ENCODE peak calls at places on chromosomes 3 and 15, in five cellular contexts. S, R, H, U and M are unnamed samples.

GRCh38 chr15:93399121-93399520 is 310.1 kb upstream of the RGMA start:
- DNase-seq in S (no peak), R (no peak), H (no peak), U (no peak), M (no peak)

GRCh38 chr3:8888296-8888915 is 74.9 kb downstream of the RAD18 start:
- DNase-seq in S (no peak), R (no peak), H (no peak), U (no peak), M (no peak)

GRCh38 chr15:66855039-66855438 is 153.0 kb downstream of the SMAD6 start:
- DNase-seq in S (no peak), R (no peak), H (no peak), U (no peak), M (no peak)

GRCh38 chr3:64238971-64239667 is 13.9 kb upstream of the PRICKLE2 start:
- DNase-seq in S (peak), R (peak), H (peak), U (no peak), M (no peak)

GRCh38 chr15:79060175-79060574 is 30.4 kb downstream of the RASGRF1 start:
- DNase-seq in S (no peak), R (no peak), H (no peak), U (no peak), M (no peak)

GRCh38 chr3:112735927-112736326 is 95.0 kb upstream of the CCDC80 start:
- DNase-seq in S (no peak), R (no peak), H (no peak), U (no peak), M (no peak)

GRCh38 chr15:50380089-50380488 is 25.1 kb upstream of the GABPB1 start:
- DNase-seq in S (no peak), R (no peak), H (no peak), U (no peak), M (no peak)

GRCh38 chr15:30882861-30883433 is 20.8 kb upstream of the FAN1 start:
- DNase-seq in S (no peak), R (no peak), H (no peak), U (no peak), M (no peak)

GRCh38 chr3:121482651-121483050 is 63.1 kb downstream of the POLQ start:
- DNase-seq in S (no peak), R (no peak), H (no peak), U (no peak), M (no peak)

GRCh38 chr3:72820405-72820804 is 27.8 kb downstream of the SHQ1 start:
- DNase-seq in S (no peak), R (no peak), H (no peak), U (no peak), M (no peak)

GRCh38 chr3:108450444-108450843 is 60.0 kb downstream of the MYH15 start:
- DNase-seq in S (no peak), R (no peak), H (no peak), U (no peak), M (no peak)

GRCh38 chr3:38369186-38369585 is 22.6 kb downstream of the XYLB start:
- DNase-seq in S (no peak), R (no peak), H (no peak), U (no peak), M (no peak)

GRCh38 chr15:39786444-39787056 is 3.9 kb upstream of the FSIP1 start:
- DNase-seq in S (peak), R (peak), H (no peak), U (no peak), M (no peak)

GRCh38 chr3:63763156-63763555 is 55.9 kb upstream of the C3orf49 start:
- DNase-seq in S (no peak), R (no peak), H (no peak), U (no peak), M (no peak)

GRCh38 chr3:37995652-37996641 is 5.4 kb downstream of the VILL start:
- DNase-seq in S (no peak), R (peak), H (no peak), U (no peak), M (no peak)

GRCh38 chr15:74780983-74781672 is 752 bp upstream of the CSK start:
- DNase-seq in S (no peak), R (no peak), H (no peak), U (no peak), M (no peak)

GRCh38 chr3:65576942-65577341 is 461.8 kb downstream of the MAGI1 start:
- DNase-seq in S (no peak), R (no peak), H (no peak), U (no peak), M (no peak)

GRCh38 chr3:178152010-178152409 is 384.2 kb upstream of the KCNMB2 start:
- DNase-seq in S (no peak), R (no peak), H (no peak), U (no peak), M (no peak)

GRCh38 chr3:178140491-178140890 is 395.7 kb upstream of the KCNMB2 start:
- DNase-seq in S (no peak), R (no peak), H (no peak), U (no peak), M (no peak)

DNA sequence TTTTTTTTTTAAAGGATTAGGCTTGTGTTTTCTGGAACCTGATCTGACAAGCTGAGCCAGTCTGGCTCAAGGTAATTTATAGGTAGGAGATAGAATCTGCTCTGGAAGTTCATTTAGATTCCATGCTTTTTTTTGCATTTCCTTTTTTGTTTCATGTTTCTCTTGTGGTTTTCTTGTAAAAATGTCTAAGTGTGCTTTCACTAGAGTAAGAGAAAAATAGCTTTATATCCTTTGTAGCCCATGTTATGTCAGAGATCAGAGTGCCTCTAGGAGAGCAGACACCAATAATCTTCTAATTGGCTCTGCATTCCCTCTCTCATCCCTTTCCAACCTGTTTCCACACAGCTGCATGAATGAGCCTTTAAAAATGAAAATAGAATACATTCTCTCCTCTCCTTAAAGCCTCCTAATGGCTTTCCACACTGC is 389.8 kb upstream of the KCNMB2 start:
- DNase-seq in S (no peak), R (no peak), H (no peak), U (no peak), M (peak)
- TF ChIP-seq JUND in S (no peak), R (no peak), H (no peak), U (no peak), M (peak)

DNA sequence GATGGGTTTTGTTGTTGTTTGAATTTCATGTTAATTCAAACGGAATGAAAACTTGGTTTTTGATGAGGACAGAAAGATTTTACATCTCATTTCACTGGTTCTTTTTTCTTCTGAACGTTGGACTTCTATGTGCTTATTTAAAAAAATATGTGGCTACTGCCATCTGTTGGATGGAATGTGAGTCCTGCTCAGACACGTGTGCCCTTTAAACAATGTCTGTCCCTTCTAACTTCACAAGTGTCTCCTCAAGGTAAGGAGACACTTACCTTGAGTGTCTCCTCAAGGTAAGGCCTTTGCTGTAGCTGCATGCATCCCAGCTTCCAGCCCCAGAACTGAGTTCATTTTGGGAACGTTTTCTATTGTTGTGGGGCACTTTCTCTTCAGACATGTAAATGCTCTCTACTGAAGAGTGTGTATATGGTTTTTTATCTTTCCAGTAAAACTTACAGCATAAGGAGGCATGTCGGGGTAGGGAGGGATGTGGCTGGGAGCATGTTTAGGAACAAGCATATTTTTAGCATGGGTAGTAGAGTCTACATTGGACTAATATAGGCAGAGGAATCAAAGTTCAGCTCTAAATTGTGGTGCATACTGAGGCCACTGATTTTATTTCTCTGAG is 63.1 kb upstream of the UBE3A start:
- DNase-seq in S (peak), R (peak), H (no peak), U (no peak), M (no peak)
- TF ChIP-seq JUND in S (no peak), R (no peak), H (no peak), U (no peak), M (no peak)

GRCh38 chr15:92226020-92226612 is 167.6 kb upstream of the ST8SIA2 start:
- DNase-seq in S (peak), R (peak), H (no peak), U (peak), M (peak)
- TF ChIP-seq JUND in S (no peak), R (no peak), H (no peak), U (no peak), M (no peak)

DNA sequence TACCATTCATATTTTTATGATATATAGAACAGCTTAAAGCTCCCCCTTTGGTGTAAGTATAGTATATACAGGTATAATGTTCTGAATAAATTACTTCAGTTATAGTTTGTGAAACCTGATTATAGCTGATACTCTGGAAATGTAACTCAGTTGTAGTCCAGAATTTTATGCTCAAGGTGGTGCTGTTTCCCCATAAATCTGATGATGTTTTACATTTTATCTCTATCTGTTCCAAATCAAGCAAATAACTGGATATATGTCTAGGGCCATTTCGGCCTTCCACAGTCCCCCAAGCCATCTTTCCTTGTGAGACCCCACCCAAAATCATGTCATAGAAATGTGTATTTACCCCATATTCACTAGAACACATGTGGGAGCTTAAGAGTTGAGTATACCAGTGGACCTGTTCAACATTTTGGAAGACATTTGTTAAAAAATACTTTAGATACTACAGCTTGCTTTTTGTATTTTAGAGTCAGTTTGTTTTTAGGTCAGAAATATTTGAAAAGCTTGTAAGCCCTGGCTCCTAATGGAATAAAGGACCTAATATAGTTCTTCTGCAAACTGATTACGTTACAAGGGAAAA is 107.1 kb downstream of the ATG7 start:
- DNase-seq in S (peak), R (peak), H (no peak), U (no peak), M (peak)
- TF ChIP-seq JUND in S (no peak), R (no peak), H (no peak), U (no peak), M (no peak)

GRCh38 chr15:59532770-59533379 is 78.7 kb upstream of the GCNT3 start:
- DNase-seq in S (peak), R (peak), H (no peak), U (peak), M (no peak)
- TF ChIP-seq JUND in S (no peak), R (no peak), H (no peak), U (no peak), M (no peak)